ENCODE peak calls at places on chromosomes 4 and X, in four cellular contexts. G, E, Z and R are unnamed samples.

GRCh38 chr4:99074816-99075215 is 13.8 kb downstream of the ADH5 start:
- DNase-seq in G (no peak), E (no peak), Z (no peak), R (no peak)

GRCh38 chr4:100495074-100495473 is 22.7 kb downstream of the EMCN start:
- DNase-seq in G (no peak), E (no peak), Z (no peak), R (no peak)

GRCh38 chr4:67288964-67289363 is 256.3 kb downstream of the CENPC start:
- DNase-seq in G (no peak), E (no peak), Z (no peak), R (no peak)

GRCh38 chrX:8743126-8743732 is 11.3 kb upstream of the ANOS1 start:
- DNase-seq in G (peak; percentile 58), E (no peak), Z (peak; percentile 17), R (peak; percentile 16)

GRCh38 chrX:73683236-73683859 is 120.4 kb downstream of the CHIC1 start:
- DNase-seq in G (no peak), E (no peak), Z (no peak), R (no peak)

GRCh38 chr4:77617203-77617602 is 11.6 kb downstream of the CXCL13 start:
- DNase-seq in G (no peak), E (no peak), Z (no peak), R (no peak)

GRCh38 chr4:88820723-88821368 is 123.2 kb upstream of the NAP1L5 start:
- DNase-seq in G (no peak), E (no peak), Z (no peak), R (no peak)

GRCh38 chr4:61489927-61490326 is 289.8 kb downstream of the ADGRL3 start:
- DNase-seq in G (no peak), E (no peak), Z (no peak), R (no peak)

GRCh38 chrX:23333842-23334535 is 660 bp upstream of the PTCHD1 start:
- DNase-seq in G (no peak), E (no peak), Z (no peak), R (no peak)

GRCh38 chrX:134377537-134377936 is 82.4 kb upstream of the HPRT1 start:
- DNase-seq in G (no peak), E (no peak), Z (peak; percentile 0), R (no peak)

GRCh38 chr4:95929448-95930064 is 89.7 kb downstream of the PDHA2 start:
- DNase-seq in G (no peak), E (no peak), Z (no peak), R (no peak)

GRCh38 chr4:2085496-2085901 is 26.4 kb downstream of the NAT8L start:
- DNase-seq in G (no peak), E (no peak), Z (no peak), R (no peak)

GRCh38 chrX:49269768-49270248 is at the start of gene PPP1R3F:
- DNase-seq in G (no peak), E (no peak), Z (peak; percentile 45), R (no peak)

GRCh38 chr4:36638273-36638811 is 356.9 kb downstream of the DTHD1 start:
- DNase-seq in G (no peak), E (no peak), Z (no peak), R (no peak)

GRCh38 chr4:6641971-6642320 is 1.5 kb downstream of the MRFAP1 start:
- DNase-seq in G (no peak), E (no peak), Z (no peak), R (no peak)

GRCh38 chrX:128436397-128437103 is 384.3 kb upstream of the ACTRT1 start:
- DNase-seq in G (no peak), E (no peak), Z (no peak), R (no peak)

GRCh38 chrX:39418936-39419659 is 617.8 kb downstream of the MID1IP1 start:
- DNase-seq in G (no peak), E (no peak), Z (no peak), R (no peak)

GRCh38 chr4:113958766-113959540 is 20.5 kb downstream of the ARSJ start:
- DNase-seq in G (no peak), E (peak; percentile 82), Z (no peak), R (peak; percentile 97)

GRCh38 chr4:74042681-74043080 is 4.2 kb upstream of the CXCL3 start:
- DNase-seq in G (no peak), E (no peak), Z (no peak), R (no peak)